ENCODE peak calls at places on chromosomes 2 and 18, in five cellular contexts. One of them, this sample, is unnamed.

GRCh38 chr2:186426153-186427016 is 59.7 kb upstream of the ZC3H15 start:
- DNase-seq in mesendoderm: no peak
- DNase-seq in IMR-90: no peak
- DNase-seq in mesenchymal stem cell: no peak
- DNase-seq in PC-3: peak; percentile 48
- DNase-seq in this sample: no peak

GRCh38 chr2:42567389-42567788 is 1.0 kb upstream of the MTA3 start:
- DNase-seq in mesendoderm: no peak
- DNase-seq in IMR-90: peak; percentile 81
- DNase-seq in mesenchymal stem cell: peak; percentile 82
- DNase-seq in PC-3: no peak
- DNase-seq in this sample: no peak

GRCh38 chr18:63736856-63737255 is 34.1 kb downstream of the SERPINB11 start:
- DNase-seq in IMR-90: peak; percentile 41
- DNase-seq in PC-3: peak; percentile 84
- DNase-seq in mesendoderm: no peak
- DNase-seq in mesenchymal stem cell: no peak
- DNase-seq in this sample: no peak

GRCh38 chr2:161077367-161078210 is 82.6 kb upstream of the TANK start:
- DNase-seq in mesenchymal stem cell: peak; percentile 37
- DNase-seq in mesendoderm: no peak
- DNase-seq in IMR-90: peak; percentile 52
- DNase-seq in PC-3: peak; percentile 37
- DNase-seq in this sample: no peak

GRCh38 chr2:14492920-14493503 is 139.5 kb upstream of the LRATD1 start:
- DNase-seq in mesenchymal stem cell: peak; percentile 78
- DNase-seq in mesendoderm: peak; percentile 29
- DNase-seq in PC-3: peak; percentile 97
- DNase-seq in IMR-90: peak; percentile 96
- DNase-seq in this sample: peak; percentile 17

GRCh38 chr2:47208852-47209606 is 53.9 kb upstream of the STPG4 start:
- DNase-seq in mesenchymal stem cell: peak; percentile 69
- DNase-seq in IMR-90: peak; percentile 87
- DNase-seq in mesendoderm: no peak
- DNase-seq in PC-3: peak; percentile 67
- DNase-seq in this sample: no peak

GRCh38 chr2:38778686-38779082 is 674 bp downstream of the GEMIN6 start:
- DNase-seq in PC-3: no peak
- DNase-seq in IMR-90: no peak
- DNase-seq in mesendoderm: no peak
- DNase-seq in mesenchymal stem cell: no peak
- DNase-seq in this sample: no peak

GRCh38 chr2:133574620-133575019 is 6.4 kb upstream of the NCKAP5 start:
- DNase-seq in IMR-90: no peak
- DNase-seq in mesenchymal stem cell: no peak
- DNase-seq in mesendoderm: no peak
- DNase-seq in PC-3: peak; percentile 47
- DNase-seq in this sample: no peak

GRCh38 chr2:237687666-237688065 is 60.3 kb downstream of the LRRFIP1 start:
- DNase-seq in PC-3: peak; percentile 93
- DNase-seq in mesendoderm: no peak
- DNase-seq in mesenchymal stem cell: peak; percentile 100
- DNase-seq in IMR-90: peak; percentile 99
- DNase-seq in this sample: peak; percentile 91

GRCh38 chr18:74896390-74896991 is 298.8 kb downstream of the ZNF407 start:
- DNase-seq in IMR-90: peak; percentile 12
- DNase-seq in PC-3: peak; percentile 73
- DNase-seq in mesenchymal stem cell: no peak
- DNase-seq in mesendoderm: peak; percentile 75
- DNase-seq in this sample: peak; percentile 63

GRCh38 chr2:135617501-135618015 is 86.3 kb downstream of the R3HDM1 start:
- DNase-seq in mesendoderm: no peak
- DNase-seq in PC-3: peak; percentile 52
- DNase-seq in IMR-90: peak; percentile 48
- DNase-seq in mesenchymal stem cell: no peak
- DNase-seq in this sample: no peak

GRCh38 chr2:33505966-33506365 is 29.5 kb downstream of the RASGRP3 start:
- DNase-seq in PC-3: no peak
- DNase-seq in mesendoderm: no peak
- DNase-seq in mesenchymal stem cell: no peak
- DNase-seq in IMR-90: no peak
- DNase-seq in this sample: no peak

GRCh38 chr2:158094487-158095092 is 7.1 kb upstream of the UPP2 start:
- DNase-seq in mesenchymal stem cell: no peak
- DNase-seq in mesendoderm: no peak
- DNase-seq in IMR-90: no peak
- DNase-seq in PC-3: no peak
- DNase-seq in this sample: no peak

GRCh38 chr2:129710670-129711495 is 268.6 kb upstream of the RAB6C start:
- DNase-seq in IMR-90: no peak
- DNase-seq in PC-3: no peak
- DNase-seq in mesenchymal stem cell: no peak
- DNase-seq in mesendoderm: no peak
- DNase-seq in this sample: no peak

GRCh38 chr2:11071207-11071606 is 84.1 kb upstream of the SLC66A3 start:
- DNase-seq in mesendoderm: peak; percentile 59
- DNase-seq in mesenchymal stem cell: peak; percentile 36
- DNase-seq in IMR-90: peak; percentile 20
- DNase-seq in PC-3: no peak
- DNase-seq in this sample: no peak

GRCh38 chr2:163682695-163683094 is 53.1 kb downstream of the FIGN start:
- DNase-seq in IMR-90: peak; percentile 55
- DNase-seq in mesendoderm: peak; percentile 43
- DNase-seq in PC-3: peak; percentile 74
- DNase-seq in mesenchymal stem cell: peak; percentile 71
- DNase-seq in this sample: peak; percentile 13

GRCh38 chr2:220966636-220967035 is 605.5 kb downstream of the EPHA4 start:
- DNase-seq in PC-3: peak; percentile 78
- DNase-seq in IMR-90: peak; percentile 91
- DNase-seq in mesenchymal stem cell: peak; percentile 84
- DNase-seq in mesendoderm: no peak
- DNase-seq in this sample: no peak

GRCh38 chr18:45854036-45854586 is 28.6 kb downstream of the SIGLEC15 start:
- DNase-seq in mesenchymal stem cell: no peak
- DNase-seq in IMR-90: no peak
- DNase-seq in mesendoderm: peak; percentile 45
- DNase-seq in PC-3: no peak
- DNase-seq in this sample: no peak

GRCh38 chr2:26529406-26530070 is 51.6 kb upstream of the OTOF start:
- DNase-seq in PC-3: no peak
- DNase-seq in mesenchymal stem cell: no peak
- DNase-seq in mesendoderm: no peak
- DNase-seq in IMR-90: no peak
- DNase-seq in this sample: no peak
- H3K9ac ChIP-seq in PC-3: no peak overlapping the region
- H3K9ac ChIP-seq in mesenchymal stem cell: peak overlapping the region; percentile 18
- H3K9ac ChIP-seq in mesendoderm: no peak overlapping the region
- H3K9ac ChIP-seq in IMR-90: no peak overlapping the region
- H3K9ac ChIP-seq in this sample: no peak overlapping the region

DNA sequence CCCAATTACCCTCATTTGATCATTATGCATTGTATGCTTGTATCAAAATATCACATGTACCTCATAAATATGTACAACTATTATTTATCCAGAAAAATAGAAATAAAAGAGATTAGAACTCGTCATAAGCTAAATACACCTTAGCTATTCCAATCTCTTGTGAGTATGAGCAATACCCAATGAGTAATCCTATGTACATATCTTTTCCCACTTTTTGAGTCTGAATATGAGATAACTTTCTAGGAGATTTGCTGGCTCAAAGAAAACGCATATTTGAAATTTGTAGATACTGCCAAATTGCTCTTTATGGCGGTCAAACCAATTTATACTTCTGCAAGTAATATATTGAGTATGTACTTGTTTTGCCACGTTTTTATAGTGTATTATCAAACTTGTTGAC is 24.1 kb downstream of the PRKD3 start:
- DNase-seq in mesendoderm: no peak
- DNase-seq in PC-3: peak; percentile 70
- DNase-seq in mesenchymal stem cell: no peak
- DNase-seq in IMR-90: peak; percentile 42
- DNase-seq in this sample: peak; percentile 56
- H3K36me3 ChIP-seq in mesendoderm: no peaks in the 10 kb centered on the region
- H3K36me3 ChIP-seq in PC-3: no peaks in the 10 kb centered on the region
- H3K36me3 ChIP-seq in mesenchymal stem cell: peaks cover 6% of the 10 kb centered on the region
- H3K36me3 ChIP-seq in IMR-90: peaks cover 3% of the 10 kb centered on the region
- H3K36me3 ChIP-seq in this sample: peaks cover 3% of the 10 kb centered on the region

GRCh38 chr18:54945726-54946125 is 13.5 kb downstream of the CCDC68 start:
- DNase-seq in PC-3: no peak
- DNase-seq in mesendoderm: no peak
- DNase-seq in IMR-90: no peak
- DNase-seq in mesenchymal stem cell: no peak
- DNase-seq in this sample: no peak

GRCh38 chr18:54948350-54948837 is 10.9 kb downstream of the CCDC68 start:
- DNase-seq in mesendoderm: no peak
- DNase-seq in PC-3: peak; percentile 71
- DNase-seq in IMR-90: peak; percentile 43
- DNase-seq in mesenchymal stem cell: peak; percentile 80
- DNase-seq in this sample: no peak

GRCh38 chr18:54949588-54949987 is 9.7 kb downstream of the CCDC68 start:
- DNase-seq in IMR-90: no peak
- DNase-seq in mesenchymal stem cell: no peak
- DNase-seq in PC-3: no peak
- DNase-seq in mesendoderm: no peak
- DNase-seq in this sample: no peak

GRCh38 chr18:54946149-54946581 is 13.1 kb downstream of the CCDC68 start:
- DNase-seq in mesendoderm: no peak
- DNase-seq in mesenchymal stem cell: peak; percentile 56
- DNase-seq in IMR-90: peak; percentile 33
- DNase-seq in PC-3: peak; percentile 63
- DNase-seq in this sample: peak; percentile 36

DNA sequence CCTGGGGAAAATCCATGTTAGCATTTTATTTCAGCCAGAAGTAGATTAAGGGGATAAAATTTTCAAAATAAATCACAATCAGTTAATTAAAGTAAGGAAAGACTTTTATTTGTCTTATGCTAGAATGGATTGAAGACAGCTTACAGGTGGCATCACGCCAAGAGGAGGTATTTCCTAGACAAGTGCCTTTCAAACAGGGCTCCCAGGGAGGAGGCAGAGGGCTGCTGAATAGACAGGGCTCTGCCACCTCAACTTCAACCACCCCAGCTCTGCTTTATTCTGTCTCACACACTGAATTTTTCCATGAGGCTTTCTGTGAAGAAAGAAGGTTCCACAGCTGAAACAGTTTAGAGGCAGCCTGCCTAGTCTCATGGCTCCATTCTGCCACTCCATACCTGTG is 12.1 kb downstream of the CCDC68 start:
- DNase-seq in mesenchymal stem cell: no peak
- DNase-seq in IMR-90: no peak
- DNase-seq in mesendoderm: no peak
- DNase-seq in PC-3: peak; percentile 26
- DNase-seq in this sample: no peak
- H3K9ac ChIP-seq in mesenchymal stem cell: no peak overlapping the region
- H3K9ac ChIP-seq in IMR-90: no peak overlapping the region
- H3K9ac ChIP-seq in mesendoderm: no peak overlapping the region
- H3K9ac ChIP-seq in PC-3: no peak overlapping the region
- H3K9ac ChIP-seq in this sample: no peak overlapping the region

DNA sequence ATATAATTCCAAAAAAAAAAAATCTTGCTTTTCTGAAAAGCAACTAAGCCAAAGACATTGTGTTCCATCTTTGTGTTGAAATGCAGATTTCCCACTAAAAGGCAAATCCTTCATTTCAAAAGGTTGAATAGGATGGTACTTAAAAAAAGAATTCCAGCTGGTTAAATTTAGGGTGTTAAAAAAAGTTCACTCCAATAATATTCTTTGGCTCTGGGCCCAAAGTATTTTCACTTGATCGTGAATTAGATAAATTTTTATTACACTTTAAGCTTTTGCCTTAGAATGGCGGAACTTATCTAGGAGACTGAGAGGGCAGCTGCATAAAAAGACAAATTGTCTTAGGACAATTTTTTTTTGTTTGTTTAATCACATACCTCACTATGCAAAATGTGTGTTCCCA is 79.2 kb downstream of the BCL11A start:
- DNase-seq in PC-3: no peak
- DNase-seq in IMR-90: no peak
- DNase-seq in mesendoderm: no peak
- DNase-seq in mesenchymal stem cell: no peak
- DNase-seq in this sample: no peak
- H3K36me3 ChIP-seq in PC-3: no peaks in the 10 kb centered on the region
- H3K36me3 ChIP-seq in IMR-90: no peaks in the 10 kb centered on the region
- H3K36me3 ChIP-seq in mesendoderm: no peaks in the 10 kb centered on the region
- H3K36me3 ChIP-seq in mesenchymal stem cell: no peaks in the 10 kb centered on the region
- H3K36me3 ChIP-seq in this sample: no peaks in the 10 kb centered on the region

GRCh38 chr2:227861011-227861410 is 10.4 kb upstream of the DAW1 start:
- DNase-seq in PC-3: no peak
- DNase-seq in mesendoderm: no peak
- DNase-seq in IMR-90: no peak
- DNase-seq in mesenchymal stem cell: no peak
- DNase-seq in this sample: no peak
- H3K9ac ChIP-seq in PC-3: no peak overlapping the region
- H3K9ac ChIP-seq in mesendoderm: no peak overlapping the region
- H3K9ac ChIP-seq in IMR-90: no peak overlapping the region
- H3K9ac ChIP-seq in mesenchymal stem cell: peak overlapping the region; percentile 1
- H3K9ac ChIP-seq in this sample: no peak overlapping the region

GRCh38 chr2:127706215-127706990 is 5.1 kb downstream of the SFT2D3 start:
- DNase-seq in PC-3: no peak
- DNase-seq in mesenchymal stem cell: no peak
- DNase-seq in IMR-90: no peak
- DNase-seq in mesendoderm: peak; percentile 42
- DNase-seq in this sample: no peak
- H3K36me3 ChIP-seq in PC-3: peaks cover 23% of the 10 kb centered on the region
- H3K36me3 ChIP-seq in mesenchymal stem cell: peaks cover 38% of the 10 kb centered on the region
- H3K36me3 ChIP-seq in IMR-90: peaks cover 38% of the 10 kb centered on the region
- H3K36me3 ChIP-seq in mesendoderm: peaks cover 13% of the 10 kb centered on the region
- H3K36me3 ChIP-seq in this sample: peaks cover 34% of the 10 kb centered on the region